ENCODE peak calls at places on chromosome 10, in ten cellular contexts. V is Daoy, X is T-helper 1 cell, D is Panc1, R is posterior cingulate gyrus, G is putamen, N is ELF-1, C is NCI-H1092, W is NCI-H1436, S is mesothelial cell of epicardium. O is an unnamed sample.

GRCh38 chr10:9615179-9615578 is 1402.5 kb upstream of the CELF2 start:
- DNase-seq in C (no peak), X (no peak), S (no peak), R (no peak), N (no peak), D (no peak), V (peak), W (no peak), G (no peak), O (no peak)

GRCh38 chr10:78185693-78186055 is 152.0 kb downstream of the RPS24 start:
- DNase-seq in V (no peak), S (no peak), W (no peak), C (no peak), X (no peak), N (no peak), G (peak), R (peak), D (no peak), O (no peak)

GRCh38 chr10:70432101-70432500 is 9.4 kb downstream of the NODAL start:
- DNase-seq in V (no peak), D (no peak), W (no peak), G (peak), C (no peak), N (no peak), R (peak), S (no peak), X (no peak), O (peak)

GRCh38 chr10:129853236-129853946 is 110.7 kb downstream of the EBF3 start:
- DNase-seq in C (no peak), W (peak), V (no peak), S (no peak), G (no peak), R (no peak), N (no peak), X (no peak), D (no peak), O (peak)

GRCh38 chr10:104548090-104548489 is 93.0 kb upstream of the SORCS3 start:
- DNase-seq in R (no peak), C (no peak), N (no peak), X (no peak), W (no peak), V (no peak), S (no peak), G (no peak), D (no peak), O (no peak)

GRCh38 chr10:114879541-114880158 is 58.1 kb downstream of the FHIP2A start:
- DNase-seq in S (no peak), G (no peak), N (peak), R (no peak), C (no peak), D (no peak), V (peak), W (no peak), X (peak), O (no peak)

GRCh38 chr10:71634531-71635164 is 84.9 kb downstream of the C10orf105 start:
- DNase-seq in V (no peak), X (no peak), C (no peak), R (no peak), N (no peak), G (no peak), S (peak), W (no peak), D (no peak), O (no peak)

GRCh38 chr10:132363921-132364593 is 32.1 kb downstream of the LRRC27 start:
- DNase-seq in W (no peak), N (no peak), R (no peak), G (peak), X (no peak), V (no peak), D (no peak), S (no peak), C (no peak), O (no peak)

GRCh38 chr10:84140036-84140379 is 699 bp downstream of the GHITM start:
- DNase-seq in N (peak), C (no peak), G (no peak), R (no peak), W (no peak), X (no peak), D (no peak), S (no peak), V (no peak), O (no peak)

GRCh38 chr10:33244354-33244967 is 90.0 kb downstream of the NRP1 start:
- DNase-seq in C (no peak), N (no peak), R (no peak), X (no peak), G (no peak), V (no peak), S (no peak), W (no peak), D (no peak), O (no peak)

GRCh38 chr10:23343591-23344225 is 889 bp downstream of the C10orf67 start:
- DNase-seq in V (peak), S (peak), X (peak), C (peak), G (peak), R (peak), N (peak), D (no peak), W (peak), O (peak)

GRCh38 chr10:125114761-125115391 is 45.5 kb downstream of the CTBP2 start:
- DNase-seq in W (no peak), G (no peak), V (no peak), N (no peak), C (no peak), S (no peak), X (no peak), D (no peak), R (no peak), O (no peak)

GRCh38 chr10:50310560-50311174 is 59.4 kb upstream of the ASAH2 start:
- DNase-seq in D (peak), W (no peak), S (no peak), V (peak), N (peak), X (no peak), R (no peak), G (no peak), C (no peak), O (no peak)

GRCh38 chr10:88092975-88093374 is 229.6 kb downstream of the PTEN start:
- DNase-seq in S (peak), D (no peak), C (peak), G (no peak), V (no peak), R (no peak), N (no peak), W (no peak), X (peak), O (no peak)

GRCh38 chr10:130432271-130432670 is 296.1 kb downstream of the GLRX3 start:
- DNase-seq in N (no peak), S (no peak), D (no peak), R (no peak), V (no peak), X (no peak), G (no peak), W (no peak), C (no peak), O (no peak)

GRCh38 chr10:30784896-30785605 is 155.5 kb upstream of the LYZL2 start:
- DNase-seq in R (peak), W (peak), G (peak), D (no peak), N (peak), S (peak), C (peak), V (peak), X (peak), O (peak)

GRCh38 chr10:71635251-71635866 is 84.2 kb downstream of the C10orf105 start:
- DNase-seq in X (no peak), V (no peak), N (peak), S (peak), G (no peak), D (no peak), R (no peak), C (no peak), W (no peak), O (peak)

GRCh38 chr10:71835671-71836593 is 15.1 kb downstream of the PSAP start:
- DNase-seq in X (no peak), G (peak), W (peak), R (peak), S (no peak), V (peak), N (peak), D (no peak), C (peak), O (peak)

GRCh38 chr10:72692897-72693598 is 1.1 kb downstream of the MCU start:
- DNase-seq in G (no peak), S (no peak), W (no peak), C (no peak), X (no peak), V (peak), D (no peak), R (no peak), N (no peak), O (peak)

GRCh38 chr10:129780158-129780557 is 183.9 kb downstream of the EBF3 start:
- DNase-seq in R (no peak), S (no peak), G (no peak), C (no peak), W (no peak), N (no peak), X (no peak), V (no peak), D (no peak), O (no peak)

GRCh38 chr10:89207801-89208551 is 859 bp upstream of the CH25H start:
- DNase-seq in W (no peak), G (no peak), C (no peak), R (peak), V (peak), X (peak), N (peak), S (peak), D (peak), O (peak)

GRCh38 chr10:6920072-6921019 is 340.3 kb upstream of the PRKCQ start:
- DNase-seq in V (peak), C (no peak), D (peak), N (peak), X (peak), S (peak), W (no peak), G (peak), R (peak), O (peak)

GRCh38 chr10:80684217-80684616 is 146.5 kb downstream of the SH2D4B start:
- DNase-seq in W (peak), V (peak), X (no peak), N (no peak), C (no peak), G (peak), S (no peak), R (no peak), D (no peak), O (peak)

GRCh38 chr10:126187399-126187798 is 200.9 kb downstream of the ADAM12 start:
- DNase-seq in C (no peak), N (no peak), S (no peak), V (no peak), W (no peak), G (no peak), D (no peak), R (no peak), X (no peak), O (no peak)

GRCh38 chr10:46197050-46197449 is 89.7 kb upstream of the ANTXRL start:
- DNase-seq in X (no peak), N (no peak), C (no peak), W (no peak), S (no peak), V (no peak), R (no peak), D (no peak), G (no peak), O (no peak)

GRCh38 chr10:131778385-131778784 is 122.4 kb upstream of the PPP2R2D start:
- DNase-seq in X (no peak), N (no peak), W (no peak), D (no peak), C (no peak), G (no peak), V (no peak), S (no peak), R (no peak), O (no peak)

GRCh38 chr10:70715853-70716795 is 43.8 kb downstream of the ADAMTS14 start:
- DNase-seq in S (no peak), N (peak), D (peak), W (peak), R (no peak), X (no peak), C (peak), V (peak), G (no peak), O (peak)

GRCh38 chr10:19815478-19816419 is 483 bp upstream of the PLXDC2 start:
- DNase-seq in X (no peak), N (peak), W (no peak), C (no peak), R (peak), V (peak), D (no peak), G (peak), S (peak), O (peak)

GRCh38 chr10:29517352-29517923 is 117.3 kb downstream of the SVIL start:
- DNase-seq in D (no peak), W (no peak), R (no peak), N (peak), V (peak), S (no peak), C (no peak), G (no peak), X (no peak), O (no peak)

GRCh38 chr10:80184291-80184690 is 21.0 kb downstream of the ANXA11 start:
- DNase-seq in G (no peak), S (no peak), X (no peak), W (no peak), C (no peak), D (no peak), N (no peak), R (no peak), V (no peak), O (no peak)

GRCh38 chr10:788796-789748 is 99.6 kb upstream of the DIP2C start:
- DNase-seq in X (no peak), R (peak), D (peak), W (no peak), N (peak), C (no peak), S (peak), G (peak), V (peak), O (peak)

GRCh38 chr10:119871881-119872609 is 598 bp downstream of the MCMBP start:
- DNase-seq in R (peak), W (peak), X (peak), N (peak), V (peak), S (peak), D (no peak), G (no peak), C (peak), O (no peak)